ENCODE peak calls at places on chromosomes 1 and 21, in seven cellular contexts. One of them, this sample, is unnamed.

GRCh38 chr1:14570514-14570913 is 28.0 kb upstream of the KAZN start:
- DNase-seq in A549: no peak
- DNase-seq in esophagus muscularis mucosa: no peak
- DNase-seq in ovary: no peak
- DNase-seq in tibial nerve: no peak
- DNase-seq in K562: no peak
- DNase-seq in transverse colon: no peak
- DNase-seq in this sample: no peak

GRCh38 chr1:25074326-25074725 is 144.2 kb upstream of the RUNX3 start:
- DNase-seq in transverse colon: no peak
- DNase-seq in ovary: no peak
- DNase-seq in A549: no peak
- DNase-seq in K562: no peak
- DNase-seq in tibial nerve: no peak
- DNase-seq in esophagus muscularis mucosa: no peak
- DNase-seq in this sample: no peak

GRCh38 chr1:151945725-151946365 is 36.5 kb upstream of the THEM4 start:
- DNase-seq in A549: peak; percentile 97
- DNase-seq in ovary: peak; percentile 76
- DNase-seq in esophagus muscularis mucosa: peak; percentile 97
- DNase-seq in K562: peak; percentile 86
- DNase-seq in tibial nerve: peak; percentile 85
- DNase-seq in transverse colon: peak; percentile 89
- DNase-seq in this sample: peak; percentile 98

GRCh38 chr1:156641761-156642264 is at the start of gene BCAN:
- DNase-seq in esophagus muscularis mucosa: no peak
- DNase-seq in A549: no peak
- DNase-seq in tibial nerve: no peak
- DNase-seq in transverse colon: no peak
- DNase-seq in K562: no peak
- DNase-seq in ovary: peak; percentile 57
- DNase-seq in this sample: no peak

GRCh38 chr1:106879538-106879937 is 176.9 kb upstream of the PRMT6 start:
- DNase-seq in esophagus muscularis mucosa: no peak
- DNase-seq in tibial nerve: no peak
- DNase-seq in ovary: no peak
- DNase-seq in A549: no peak
- DNase-seq in K562: no peak
- DNase-seq in transverse colon: peak; percentile 77
- DNase-seq in this sample: no peak

GRCh38 chr1:155186266-155186954 is 12.8 kb downstream of the TRIM46 start:
- DNase-seq in tibial nerve: no peak
- DNase-seq in ovary: no peak
- DNase-seq in esophagus muscularis mucosa: no peak
- DNase-seq in transverse colon: no peak
- DNase-seq in A549: no peak
- DNase-seq in K562: no peak
- DNase-seq in this sample: peak; percentile 48

GRCh38 chr1:221517961-221518360 is 223.9 kb downstream of the DUSP10 start:
- DNase-seq in ovary: no peak
- DNase-seq in tibial nerve: no peak
- DNase-seq in A549: no peak
- DNase-seq in transverse colon: no peak
- DNase-seq in K562: no peak
- DNase-seq in esophagus muscularis mucosa: no peak
- DNase-seq in this sample: no peak

GRCh38 chr1:195754297-195754696 is 853.9 kb downstream of the KCNT2 start:
- DNase-seq in A549: no peak
- DNase-seq in tibial nerve: no peak
- DNase-seq in transverse colon: no peak
- DNase-seq in ovary: no peak
- DNase-seq in K562: no peak
- DNase-seq in esophagus muscularis mucosa: no peak
- DNase-seq in this sample: no peak

GRCh38 chr21:14737922-14738321 is 191.8 kb upstream of the SAMSN1 start:
- DNase-seq in transverse colon: peak; percentile 46
- DNase-seq in esophagus muscularis mucosa: no peak
- DNase-seq in ovary: no peak
- DNase-seq in A549: peak; percentile 63
- DNase-seq in K562: no peak
- DNase-seq in tibial nerve: no peak
- DNase-seq in this sample: no peak

GRCh38 chr1:96416690-96417444 is 304.7 kb upstream of the PTBP2 start:
- DNase-seq in transverse colon: no peak
- DNase-seq in A549: no peak
- DNase-seq in tibial nerve: no peak
- DNase-seq in esophagus muscularis mucosa: no peak
- DNase-seq in K562: no peak
- DNase-seq in ovary: no peak
- DNase-seq in this sample: no peak

GRCh38 chr1:81650741-81651140 is 150.0 kb upstream of the ADGRL2 start:
- DNase-seq in transverse colon: no peak
- DNase-seq in A549: no peak
- DNase-seq in ovary: no peak
- DNase-seq in esophagus muscularis mucosa: no peak
- DNase-seq in tibial nerve: no peak
- DNase-seq in K562: no peak
- DNase-seq in this sample: no peak

GRCh38 chr1:151005729-151006330 is 872 bp downstream of the MINDY1 start:
- DNase-seq in A549: no peak
- DNase-seq in K562: no peak
- DNase-seq in esophagus muscularis mucosa: no peak
- DNase-seq in ovary: no peak
- DNase-seq in transverse colon: no peak
- DNase-seq in tibial nerve: no peak
- DNase-seq in this sample: no peak

GRCh38 chr1:13701274-13701650 is 1.3 kb downstream of the PRDM2 start:
- DNase-seq in ovary: no peak
- DNase-seq in esophagus muscularis mucosa: no peak
- DNase-seq in transverse colon: no peak
- DNase-seq in K562: no peak
- DNase-seq in A549: no peak
- DNase-seq in tibial nerve: no peak
- DNase-seq in this sample: no peak

GRCh38 chr1:17831619-17832018 is 76.5 kb downstream of the ACTL8 start:
- DNase-seq in transverse colon: no peak
- DNase-seq in ovary: no peak
- DNase-seq in K562: peak; percentile 54
- DNase-seq in tibial nerve: no peak
- DNase-seq in esophagus muscularis mucosa: no peak
- DNase-seq in A549: peak; percentile 7
- DNase-seq in this sample: peak; percentile 4

GRCh38 chr1:21299780-21300395 is 9.6 kb upstream of the ECE1 start:
- DNase-seq in ovary: no peak
- DNase-seq in esophagus muscularis mucosa: no peak
- DNase-seq in A549: no peak
- DNase-seq in transverse colon: no peak
- DNase-seq in tibial nerve: no peak
- DNase-seq in K562: no peak
- DNase-seq in this sample: no peak

GRCh38 chr1:37064059-37064458 is 29.7 kb upstream of the GRIK3 start:
- DNase-seq in transverse colon: no peak
- DNase-seq in K562: no peak
- DNase-seq in A549: no peak
- DNase-seq in ovary: no peak
- DNase-seq in tibial nerve: no peak
- DNase-seq in esophagus muscularis mucosa: no peak
- DNase-seq in this sample: no peak

GRCh38 chr1:55053265-55053954 is 14.1 kb downstream of the PCSK9 start:
- DNase-seq in esophagus muscularis mucosa: no peak
- DNase-seq in tibial nerve: no peak
- DNase-seq in A549: no peak
- DNase-seq in transverse colon: no peak
- DNase-seq in ovary: no peak
- DNase-seq in K562: no peak
- DNase-seq in this sample: peak; percentile 63

GRCh38 chr1:162387226-162388082 is 5.9 kb downstream of the C1orf226 start:
- DNase-seq in ovary: peak; percentile 67
- DNase-seq in A549: no peak
- DNase-seq in transverse colon: no peak
- DNase-seq in esophagus muscularis mucosa: no peak
- DNase-seq in K562: no peak
- DNase-seq in tibial nerve: no peak
- DNase-seq in this sample: no peak

GRCh38 chr21:29499734-29500343 is 201.1 kb downstream of the BACH1 start:
- DNase-seq in ovary: no peak
- DNase-seq in esophagus muscularis mucosa: no peak
- DNase-seq in tibial nerve: no peak
- DNase-seq in K562: peak; percentile 64
- DNase-seq in transverse colon: no peak
- DNase-seq in A549: peak; percentile 51
- DNase-seq in this sample: no peak

GRCh38 chr1:183166439-183166838 is 19.6 kb upstream of the LAMC2 start:
- DNase-seq in transverse colon: no peak
- DNase-seq in ovary: no peak
- DNase-seq in tibial nerve: no peak
- DNase-seq in esophagus muscularis mucosa: no peak
- DNase-seq in K562: no peak
- DNase-seq in A549: no peak
- DNase-seq in this sample: no peak

GRCh38 chr1:160993544-160993943 is 27.4 kb downstream of the F11R start:
- DNase-seq in tibial nerve: no peak
- DNase-seq in esophagus muscularis mucosa: no peak
- DNase-seq in ovary: no peak
- DNase-seq in transverse colon: no peak
- DNase-seq in K562: no peak
- DNase-seq in A549: peak; percentile 66
- DNase-seq in this sample: no peak

GRCh38 chr21:22311741-22312462 is 1313.7 kb downstream of the NCAM2 start:
- DNase-seq in tibial nerve: no peak
- DNase-seq in A549: no peak
- DNase-seq in ovary: no peak
- DNase-seq in K562: no peak
- DNase-seq in esophagus muscularis mucosa: no peak
- DNase-seq in transverse colon: no peak
- DNase-seq in this sample: no peak

GRCh38 chr1:18936814-18937481 is 19.5 kb downstream of the IFFO2 start:
- DNase-seq in esophagus muscularis mucosa: no peak
- DNase-seq in A549: no peak
- DNase-seq in tibial nerve: no peak
- DNase-seq in K562: no peak
- DNase-seq in ovary: no peak
- DNase-seq in transverse colon: no peak
- DNase-seq in this sample: no peak

GRCh38 chr1:170698711-170699275 is 34.9 kb downstream of the PRRX1 start:
- DNase-seq in esophagus muscularis mucosa: no peak
- DNase-seq in K562: no peak
- DNase-seq in transverse colon: no peak
- DNase-seq in A549: no peak
- DNase-seq in ovary: no peak
- DNase-seq in tibial nerve: no peak
- DNase-seq in this sample: no peak

GRCh38 chr1:112975336-112975735 is 19.3 kb upstream of the SLC16A1 start:
- DNase-seq in ovary: no peak
- DNase-seq in transverse colon: no peak
- DNase-seq in tibial nerve: no peak
- DNase-seq in K562: no peak
- DNase-seq in A549: no peak
- DNase-seq in esophagus muscularis mucosa: no peak
- DNase-seq in this sample: no peak

DNA sequence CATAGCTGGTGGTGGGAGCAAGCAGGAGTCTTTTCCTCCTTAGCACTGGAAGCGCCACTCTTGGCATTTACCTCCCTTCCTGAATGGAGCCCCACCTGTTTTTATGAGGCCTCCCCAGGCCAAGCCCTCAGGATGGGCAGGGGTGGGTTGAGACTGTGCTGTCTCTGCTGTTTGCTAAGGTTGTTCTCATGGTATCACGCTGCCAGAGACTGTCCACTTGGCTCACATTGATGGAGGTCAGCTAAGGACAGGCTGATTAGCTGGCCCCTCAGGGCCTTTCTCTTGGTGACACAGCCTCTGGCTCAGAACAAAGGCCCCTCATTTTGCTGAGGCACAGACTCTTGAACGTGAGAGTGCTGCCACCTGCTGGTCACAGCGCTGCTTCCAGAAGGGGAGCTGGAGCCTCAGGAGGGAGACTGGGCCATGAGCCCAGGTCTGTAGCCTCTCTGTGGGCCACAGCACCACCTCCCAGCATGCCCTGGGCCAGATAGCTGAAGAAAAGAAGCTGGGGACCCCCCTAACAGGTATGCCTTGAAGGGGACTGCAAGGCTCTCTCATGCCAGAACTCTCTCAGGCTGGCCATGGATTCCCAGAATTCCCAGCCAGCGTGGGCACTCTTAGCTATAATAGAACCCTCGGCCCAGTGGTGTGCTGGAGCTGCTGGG is 85.6 kb downstream of the CD58 start:
- DNase-seq in esophagus muscularis mucosa: peak; percentile 94
- DNase-seq in K562: peak; percentile 87
- DNase-seq in ovary: peak; percentile 94
- DNase-seq in tibial nerve: peak; percentile 79
- DNase-seq in A549: peak; percentile 66
- DNase-seq in transverse colon: peak; percentile 92
- DNase-seq in this sample: peak; percentile 91
- H3K27ac ChIP-seq in esophagus muscularis mucosa: no peak overlapping the region
- H3K27ac ChIP-seq in K562: no peak overlapping the region
- H3K27ac ChIP-seq in ovary: no peak overlapping the region
- H3K27ac ChIP-seq in tibial nerve: peak overlapping the region; percentile 62
- H3K27ac ChIP-seq in A549: peak overlapping the region; percentile 55
- H3K27ac ChIP-seq in transverse colon: peak overlapping the region; percentile 77
- H3K27ac ChIP-seq in this sample: no peak overlapping the region

GRCh38 chr1:93000751-93001175 is 39.5 kb upstream of the DIPK1A start:
- DNase-seq in transverse colon: no peak
- DNase-seq in esophagus muscularis mucosa: peak; percentile 45
- DNase-seq in tibial nerve: no peak
- DNase-seq in A549: no peak
- DNase-seq in ovary: no peak
- DNase-seq in K562: no peak
- DNase-seq in this sample: no peak
- TF ChIP-seq EP300 in transverse colon: no peak
- TF ChIP-seq EP300 in esophagus muscularis mucosa: no peak
- TF ChIP-seq EP300 in tibial nerve: no peak
- TF ChIP-seq EP300 in A549: no peak
- TF ChIP-seq EP300 in ovary: no peak
- TF ChIP-seq EP300 in K562: no peak
- TF ChIP-seq EP300 in this sample: no peak

GRCh38 chr1:180154325-180155201 is at the start of gene QSOX1:
- DNase-seq in K562: peak; percentile 99
- DNase-seq in transverse colon: peak; percentile 92
- DNase-seq in esophagus muscularis mucosa: peak; percentile 94
- DNase-seq in A549: peak; percentile 86
- DNase-seq in ovary: peak; percentile 93
- DNase-seq in tibial nerve: peak; percentile 75
- DNase-seq in this sample: peak; percentile 92
- TF ChIP-seq POLR2A in K562: peak; percentile 85
- TF ChIP-seq POLR2A in transverse colon: peak; percentile 91
- TF ChIP-seq POLR2A in esophagus muscularis mucosa: peak; percentile 91
- TF ChIP-seq POLR2A in A549: peak; percentile 95
- TF ChIP-seq POLR2A in ovary: peak; percentile 66
- TF ChIP-seq POLR2A in tibial nerve: peak; percentile 73
- TF ChIP-seq POLR2A in this sample: no peak

GRCh38 chr1:35717911-35718476 is 690 bp downstream of the C1orf216 start:
- DNase-seq in tibial nerve: no peak
- DNase-seq in transverse colon: peak; percentile 45
- DNase-seq in ovary: peak; percentile 49
- DNase-seq in A549: peak; percentile 30
- DNase-seq in K562: peak; percentile 82
- DNase-seq in esophagus muscularis mucosa: no peak
- DNase-seq in this sample: peak; percentile 82
- H3K27ac ChIP-seq in tibial nerve: peak overlapping the region; percentile 78
- H3K27ac ChIP-seq in transverse colon: peak overlapping the region; percentile 83
- H3K27ac ChIP-seq in ovary: peak overlapping the region; percentile 70
- H3K27ac ChIP-seq in A549: peak overlapping the region; percentile 92
- H3K27ac ChIP-seq in K562: peak overlapping the region; percentile 91
- H3K27ac ChIP-seq in esophagus muscularis mucosa: peak overlapping the region; percentile 86
- H3K27ac ChIP-seq in this sample: peak overlapping the region; percentile 81

This sample was measured in suprapubic skin.